ENCODE peak calls at places on chromosome 19, in six cellular contexts. Z, B, U, N, O and G are unnamed samples.

GRCh38 chr19:14517840-14518505 is at the start of gene DNAJB1:
- DNase-seq in Z (peak; percentile 79), B (peak; percentile 84), U (peak; percentile 93), N (no peak), O (peak; percentile 87), G (peak; percentile 48)

GRCh38 chr19:35436477-35437141 is 11.4 kb upstream of the FFAR2 start:
- DNase-seq in Z (no peak), B (peak; percentile 46), U (peak; percentile 69), N (peak; percentile 43), O (peak; percentile 46), G (no peak)

GRCh38 chr19:29945433-29945832 is 3.4 kb downstream of the URI1 start:
- DNase-seq in Z (no peak), B (no peak), U (peak; percentile 10), N (no peak), O (no peak), G (no peak)

GRCh38 chr19:3426433-3426832 is 53.9 kb downstream of the SMIM24 start:
- DNase-seq in Z (no peak), B (no peak), U (no peak), N (no peak), O (no peak), G (no peak)

GRCh38 chr19:14035706-14036105 is 4.1 kb downstream of the IL27RA start:
- DNase-seq in Z (no peak), B (no peak), U (peak; percentile 26), N (no peak), O (no peak), G (no peak)

GRCh38 chr19:49895566-49896297 is 955 bp downstream of the IL4I1 start:
- DNase-seq in Z (no peak), B (no peak), U (no peak), N (no peak), O (no peak), G (no peak)

GRCh38 chr19:33722456-33723239 is 74.0 kb upstream of the KCTD15 start:
- DNase-seq in Z (no peak), B (no peak), U (no peak), N (no peak), O (no peak), G (no peak)

GRCh38 chr19:57914517-57914916 is 1.9 kb downstream of the ZNF417 start:
- DNase-seq in Z (no peak), B (no peak), U (no peak), N (no peak), O (no peak), G (no peak)

GRCh38 chr19:1166872-1167573 is 7.0 kb downstream of the SBNO2 start:
- DNase-seq in Z (no peak), B (peak; percentile 37), U (no peak), N (no peak), O (peak; percentile 37), G (no peak)

GRCh38 chr19:17337675-17338439 is 504 bp downstream of the GTPBP3 start:
- DNase-seq in Z (peak; percentile 63), B (no peak), U (no peak), N (no peak), O (no peak), G (no peak)

GRCh38 chr19:17335575-17335974 is 920 bp upstream of the ANO8 start:
- DNase-seq in Z (no peak), B (no peak), U (no peak), N (no peak), O (no peak), G (no peak)

GRCh38 chr19:17339088-17339741 is 1.9 kb downstream of the GTPBP3 start:
- DNase-seq in Z (no peak), B (no peak), U (no peak), N (no peak), O (no peak), G (no peak)

GRCh38 chr19:17338440-17339078 is 1.2 kb downstream of the GTPBP3 start:
- DNase-seq in Z (no peak), B (peak; percentile 13), U (no peak), N (no peak), O (peak; percentile 63), G (no peak)

DNA sequence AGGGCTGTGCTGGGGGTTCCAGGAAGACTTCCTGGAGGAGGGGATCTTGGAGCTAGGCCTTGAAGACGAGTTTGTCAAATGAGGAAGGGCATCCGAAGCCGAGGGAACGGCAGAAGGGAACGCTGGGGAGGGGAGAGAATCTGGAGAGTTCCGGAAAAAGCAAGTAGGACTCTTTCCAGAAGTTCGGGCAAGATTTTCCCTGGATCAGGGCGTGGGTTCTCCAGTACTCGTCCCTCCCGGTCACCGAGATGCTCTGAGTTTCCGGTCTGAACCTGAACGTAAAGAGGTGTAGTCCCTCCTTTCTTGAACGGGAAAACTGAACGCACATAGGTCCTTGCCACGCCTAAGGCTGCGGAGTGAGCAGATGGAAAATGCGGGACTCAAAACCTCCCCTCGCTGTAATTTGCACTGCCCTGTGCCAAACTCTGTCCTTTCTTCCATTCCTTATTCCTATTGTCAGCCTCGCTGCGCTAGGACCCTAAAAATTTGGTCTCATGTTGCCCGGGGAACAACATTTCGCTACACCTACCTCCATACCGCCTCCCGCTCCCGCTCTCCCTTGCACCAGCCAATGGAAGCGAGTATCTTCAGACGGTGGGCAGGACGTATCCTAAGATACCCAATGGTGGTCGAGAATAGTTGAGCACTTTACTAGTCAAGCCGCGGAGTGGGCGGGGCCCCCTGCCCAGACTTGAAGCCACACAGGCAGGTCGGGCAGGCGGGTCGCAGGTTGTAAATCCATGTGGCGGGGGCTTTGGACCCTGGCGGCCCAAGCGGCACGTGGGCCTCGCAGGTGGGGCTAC is at the start of gene GTPBP3:
- DNase-seq in Z (peak; percentile 99), B (peak; percentile 96), U (peak; percentile 99), N (peak; percentile 99), O (peak; percentile 96), G (peak; percentile 90)
- TF ChIP-seq CTCF in Z (no peak), B (no peak), U (no peak), N (no peak), O (no peak), G (no peak)

DNA sequence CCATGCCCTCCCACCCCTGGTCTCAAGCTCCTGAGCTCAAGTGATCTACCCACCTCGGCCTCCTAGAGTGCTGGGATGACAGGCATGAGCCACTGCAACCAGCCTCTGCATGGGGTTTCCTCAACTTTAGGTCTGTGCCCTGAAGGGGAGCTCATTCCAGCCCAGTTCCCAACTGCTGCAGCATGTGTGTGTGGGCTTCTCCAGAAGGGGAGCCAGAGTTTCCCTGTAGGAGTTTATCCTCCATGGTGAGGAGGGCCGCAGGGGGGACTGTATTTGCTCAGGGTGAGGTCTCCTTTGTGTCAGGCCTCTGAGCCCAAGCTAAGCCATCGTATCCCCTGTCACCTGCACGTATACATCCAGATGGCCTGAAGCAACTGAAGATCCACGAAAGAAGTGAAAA is 11.3 kb upstream of the ZNF808 start:
- DNase-seq in Z (no peak), B (no peak), U (no peak), N (no peak), O (no peak), G (no peak)
- TF ChIP-seq CTCF in Z (no peak), B (no peak), U (no peak), N (no peak), O (no peak), G (no peak)

DNA sequence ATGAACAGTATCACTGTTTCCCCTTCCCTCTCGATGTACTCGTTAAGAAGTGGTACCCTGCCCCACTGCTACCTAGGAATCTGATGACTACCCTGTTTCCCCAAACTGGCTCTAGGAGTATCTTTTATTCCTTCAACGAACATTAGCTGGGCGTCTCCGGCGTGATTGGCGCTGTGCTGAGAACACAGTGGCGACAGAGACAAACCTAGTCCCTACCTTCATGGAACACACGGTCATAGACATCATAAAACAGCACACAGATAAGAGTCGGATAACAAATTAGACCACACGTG is 730 bp downstream of the SYMPK start:
- DNase-seq in Z (no peak), B (no peak), U (no peak), N (no peak), O (no peak), G (no peak)
- TF ChIP-seq CTCF in Z (peak; percentile 1), B (no peak), U (no peak), N (no peak), O (no peak), G (no peak)

GRCh38 chr19:40808497-40808896 is 9.5 kb downstream of the EGLN2 start:
- DNase-seq in Z (no peak), B (no peak), U (no peak), N (no peak), O (no peak), G (no peak)

GRCh38 chr19:40813182-40813581 is 14.2 kb downstream of the EGLN2 start:
- DNase-seq in Z (no peak), B (peak; percentile 62), U (peak; percentile 57), N (no peak), O (no peak), G (no peak)

GRCh38 chr19:40809358-40810086 is 10.5 kb downstream of the EGLN2 start:
- DNase-seq in Z (no peak), B (no peak), U (no peak), N (no peak), O (no peak), G (no peak)

GRCh38 chr19:40810160-40810559 is 11.2 kb downstream of the EGLN2 start:
- DNase-seq in Z (no peak), B (no peak), U (no peak), N (no peak), O (no peak), G (no peak)

GRCh38 chr19:40811478-40812341 is 12.7 kb downstream of the EGLN2 start:
- DNase-seq in Z (peak; percentile 60), B (peak; percentile 51), U (no peak), N (no peak), O (no peak), G (no peak)
- TF ChIP-seq CTCF in Z (no peak), B (no peak), U (no peak), N (no peak), O (no peak), G (no peak)

GRCh38 chr19:17834350-17835181 is 13.2 kb downstream of the JAK3 start:
- DNase-seq in Z (peak; percentile 58), B (no peak), U (no peak), N (no peak), O (no peak), G (no peak)
- TF ChIP-seq CTCF in Z (peak; percentile 42), B (no peak), U (no peak), N (no peak), O (no peak), G (no peak)

GRCh38 chr19:41845051-41845590 is 279 bp downstream of the DMRTC2 start:
- DNase-seq in Z (no peak), B (no peak), U (no peak), N (no peak), O (no peak), G (no peak)
- TF ChIP-seq CTCF in Z (no peak), B (no peak), U (no peak), N (no peak), O (no peak), G (no peak)

GRCh38 chr19:47414469-47414868 is 4.9 kb downstream of the MEIS3 start:
- DNase-seq in Z (peak; percentile 39), B (no peak), U (no peak), N (no peak), O (no peak), G (no peak)
- TF ChIP-seq CTCF in Z (peak; percentile 32), B (no peak), U (peak; percentile 15), N (no peak), O (no peak), G (no peak)